ENCODE peak calls at places on chromosomes 16 and 17, in four cellular contexts. One of them, this sample, is unnamed.

GRCh38 chr17:556431-556995 is 158.1 kb downstream of the VPS53 start:
- DNase-seq in thyroid gland: peak; percentile 10
- DNase-seq in astrocyte of the spinal cord: no peak
- DNase-seq in GM20000: no peak
- DNase-seq in this sample: no peak

GRCh38 chr17:17377568-17377967 is 74.4 kb downstream of the NT5M start:
- DNase-seq in thyroid gland: no peak
- DNase-seq in astrocyte of the spinal cord: no peak
- DNase-seq in GM20000: no peak
- DNase-seq in this sample: no peak

GRCh38 chr17:29583324-29584248 is 5.9 kb downstream of the GIT1 start:
- DNase-seq in thyroid gland: no peak
- DNase-seq in astrocyte of the spinal cord: no peak
- DNase-seq in GM20000: no peak
- DNase-seq in this sample: no peak

GRCh38 chr16:8931864-8932263 is 31.8 kb downstream of the USP7 start:
- DNase-seq in thyroid gland: peak; percentile 54
- DNase-seq in astrocyte of the spinal cord: peak; percentile 58
- DNase-seq in GM20000: no peak
- DNase-seq in this sample: no peak

GRCh38 chr17:50474523-50474922 is 4.1 kb upstream of the RSAD1 start:
- DNase-seq in thyroid gland: peak; percentile 49
- DNase-seq in astrocyte of the spinal cord: no peak
- DNase-seq in GM20000: no peak
- DNase-seq in this sample: no peak

GRCh38 chr17:41624208-41625101 is at the start of gene KRT17:
- DNase-seq in thyroid gland: no peak
- DNase-seq in astrocyte of the spinal cord: no peak
- DNase-seq in GM20000: no peak
- DNase-seq in this sample: no peak

GRCh38 chr17:73957564-73957963 is 245.9 kb upstream of the RPL38 start:
- DNase-seq in thyroid gland: no peak
- DNase-seq in astrocyte of the spinal cord: no peak
- DNase-seq in GM20000: no peak
- DNase-seq in this sample: no peak

GRCh38 chr17:6555331-6556120 is 829 bp downstream of the PITPNM3 start:
- DNase-seq in thyroid gland: peak; percentile 45
- DNase-seq in astrocyte of the spinal cord: peak; percentile 35
- DNase-seq in GM20000: peak; percentile 45
- DNase-seq in this sample: peak; percentile 48

GRCh38 chr16:13552062-13552959 is 367.6 kb upstream of the ERCC4 start:
- DNase-seq in thyroid gland: no peak
- DNase-seq in astrocyte of the spinal cord: no peak
- DNase-seq in GM20000: no peak
- DNase-seq in this sample: no peak

GRCh38 chr16:67661864-67662652 is 1.3 kb downstream of the PARD6A start:
- DNase-seq in thyroid gland: no peak
- DNase-seq in astrocyte of the spinal cord: no peak
- DNase-seq in GM20000: no peak
- DNase-seq in this sample: no peak

GRCh38 chr16:75263963-75264445 is 12.6 kb upstream of the BCAR1 start:
- DNase-seq in thyroid gland: peak; percentile 38
- DNase-seq in astrocyte of the spinal cord: no peak
- DNase-seq in GM20000: no peak
- DNase-seq in this sample: no peak

DNA sequence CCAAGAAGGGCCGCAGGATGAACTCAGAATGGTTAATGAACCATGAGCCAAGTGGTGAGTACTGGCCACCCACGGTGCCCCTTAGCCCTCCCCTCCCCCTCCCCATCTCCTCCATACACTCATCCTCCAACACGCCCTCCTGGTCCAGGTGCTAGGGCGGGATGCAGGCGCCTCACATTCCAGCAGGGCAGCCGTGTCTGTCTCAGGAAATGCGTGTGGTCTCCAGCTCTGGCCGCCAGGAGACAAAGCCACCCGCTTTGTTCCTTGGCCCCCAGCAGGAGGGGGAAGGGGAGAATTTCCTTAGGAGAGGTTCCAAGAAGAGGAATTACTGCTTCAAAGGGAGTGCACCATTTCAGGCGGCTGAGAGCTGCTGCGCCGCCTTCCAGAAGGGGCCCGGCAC is 29.8 kb upstream of the RMI2 start:
- DNase-seq in thyroid gland: peak; percentile 89
- DNase-seq in astrocyte of the spinal cord: peak; percentile 96
- DNase-seq in GM20000: no peak
- DNase-seq in this sample: no peak
- TF ChIP-seq CTCF in thyroid gland: peak; percentile 46
- TF ChIP-seq CTCF in astrocyte of the spinal cord: peak; percentile 36
- TF ChIP-seq CTCF in GM20000: no peak
- TF ChIP-seq CTCF in this sample: no peak

GRCh38 chr17:61144137-61144536 is 255.5 kb upstream of the TBX2 start:
- DNase-seq in thyroid gland: no peak
- DNase-seq in astrocyte of the spinal cord: no peak
- DNase-seq in GM20000: no peak
- DNase-seq in this sample: no peak
- TF ChIP-seq CTCF in thyroid gland: no peak
- TF ChIP-seq CTCF in astrocyte of the spinal cord: no peak
- TF ChIP-seq CTCF in GM20000: no peak
- TF ChIP-seq CTCF in this sample: no peak

DNA sequence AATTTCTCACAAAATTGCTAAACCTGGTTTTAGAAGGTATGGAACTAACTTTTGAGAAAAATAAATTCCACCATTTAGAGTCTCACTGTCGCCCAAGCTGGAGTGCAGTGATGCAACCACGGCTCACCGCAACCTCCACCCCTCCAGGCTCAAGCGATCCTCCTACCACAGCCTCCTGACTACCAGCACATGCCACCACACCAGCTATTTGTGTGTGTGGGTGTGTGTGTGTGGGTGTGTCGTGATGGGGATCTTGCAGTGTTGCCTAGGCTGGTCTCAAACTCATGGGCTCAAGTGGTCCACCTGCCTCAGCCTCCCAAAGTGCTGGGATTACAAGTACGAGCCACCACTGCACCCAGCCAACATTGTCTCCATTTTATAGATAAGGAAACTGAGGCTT is 71.3 kb upstream of the NOL11 start:
- DNase-seq in thyroid gland: no peak
- DNase-seq in astrocyte of the spinal cord: no peak
- DNase-seq in GM20000: no peak
- DNase-seq in this sample: no peak
- TF ChIP-seq CTCF in thyroid gland: no peak
- TF ChIP-seq CTCF in astrocyte of the spinal cord: no peak
- TF ChIP-seq CTCF in GM20000: no peak
- TF ChIP-seq CTCF in this sample: no peak

GRCh38 chr16:85984211-85984880 is 85.4 kb downstream of the IRF8 start:
- DNase-seq in thyroid gland: no peak
- DNase-seq in astrocyte of the spinal cord: no peak
- DNase-seq in GM20000: no peak
- DNase-seq in this sample: no peak
- TF ChIP-seq CTCF in thyroid gland: no peak
- TF ChIP-seq CTCF in astrocyte of the spinal cord: no peak
- TF ChIP-seq CTCF in GM20000: no peak
- TF ChIP-seq CTCF in this sample: no peak

GRCh38 chr17:48486557-48486956 is 44.3 kb downstream of the HOXB1 start:
- DNase-seq in thyroid gland: no peak
- DNase-seq in astrocyte of the spinal cord: peak; percentile 99
- DNase-seq in GM20000: no peak
- DNase-seq in this sample: no peak
- TF ChIP-seq CTCF in thyroid gland: no peak
- TF ChIP-seq CTCF in astrocyte of the spinal cord: peak; percentile 51
- TF ChIP-seq CTCF in GM20000: no peak
- TF ChIP-seq CTCF in this sample: no peak